ENCODE peak calls at places on chromosome 17, in four cellular contexts. One of them, this sample, is unnamed.

GRCh38 chr17:47987240-47987835 is 16.4 kb downstream of the CDK5RAP3 start:
- DNase-seq in astrocyte of the spinal cord: no peak
- DNase-seq in MM.1S: no peak
- DNase-seq in epithelial cell of esophagus: no peak
- DNase-seq in this sample: no peak

GRCh38 chr17:65173951-65174683 is 36.9 kb downstream of the RGS9 start:
- DNase-seq in epithelial cell of esophagus: no peak
- DNase-seq in astrocyte of the spinal cord: no peak
- DNase-seq in MM.1S: no peak
- DNase-seq in this sample: no peak

GRCh38 chr17:74862108-74862901 is 2.6 kb upstream of the GRIN2C start:
- DNase-seq in epithelial cell of esophagus: peak; percentile 23
- DNase-seq in astrocyte of the spinal cord: peak; percentile 33
- DNase-seq in MM.1S: peak; percentile 62
- DNase-seq in this sample: peak; percentile 86

GRCh38 chr17:78019367-78019975 is 61.0 kb downstream of the TNRC6C start:
- DNase-seq in MM.1S: peak; percentile 55
- DNase-seq in epithelial cell of esophagus: peak; percentile 57
- DNase-seq in astrocyte of the spinal cord: peak; percentile 66
- DNase-seq in this sample: no peak

GRCh38 chr17:66420961-66421371 is 118.6 kb downstream of the PRKCA start:
- DNase-seq in astrocyte of the spinal cord: peak; percentile 48
- DNase-seq in epithelial cell of esophagus: peak; percentile 66
- DNase-seq in MM.1S: no peak
- DNase-seq in this sample: peak; percentile 29

GRCh38 chr17:74330446-74330845 is 4.4 kb downstream of the KIF19 start:
- DNase-seq in epithelial cell of esophagus: no peak
- DNase-seq in astrocyte of the spinal cord: no peak
- DNase-seq in MM.1S: no peak
- DNase-seq in this sample: no peak

GRCh38 chr17:59498421-59499307 is 66.7 kb upstream of the DHX40 start:
- DNase-seq in astrocyte of the spinal cord: peak; percentile 14
- DNase-seq in epithelial cell of esophagus: no peak
- DNase-seq in MM.1S: no peak
- DNase-seq in this sample: no peak

GRCh38 chr17:64183815-64184397 is 54.0 kb upstream of the ERN1 start:
- DNase-seq in astrocyte of the spinal cord: peak; percentile 33
- DNase-seq in epithelial cell of esophagus: peak; percentile 26
- DNase-seq in MM.1S: no peak
- DNase-seq in this sample: no peak

GRCh38 chr17:61574542-61575351 is 16.3 kb downstream of the NACA2 start:
- DNase-seq in MM.1S: no peak
- DNase-seq in astrocyte of the spinal cord: peak; percentile 38
- DNase-seq in epithelial cell of esophagus: peak; percentile 70
- DNase-seq in this sample: no peak

GRCh38 chr17:44911133-44912001 is 3.9 kb downstream of the GFAP start:
- DNase-seq in astrocyte of the spinal cord: peak; percentile 32
- DNase-seq in epithelial cell of esophagus: peak; percentile 39
- DNase-seq in MM.1S: peak; percentile 32
- DNase-seq in this sample: peak; percentile 71

GRCh38 chr17:50620237-50620636 is 14.4 kb upstream of the ABCC3 start:
- DNase-seq in epithelial cell of esophagus: no peak
- DNase-seq in MM.1S: no peak
- DNase-seq in astrocyte of the spinal cord: no peak
- DNase-seq in this sample: no peak

GRCh38 chr17:47717261-47717697 is 15.8 kb upstream of the TBX21 start:
- DNase-seq in MM.1S: no peak
- DNase-seq in astrocyte of the spinal cord: no peak
- DNase-seq in epithelial cell of esophagus: no peak
- DNase-seq in this sample: no peak

GRCh38 chr17:83200231-83200699 is 120.9 kb downstream of the METRNL start:
- DNase-seq in astrocyte of the spinal cord: peak; percentile 52
- DNase-seq in epithelial cell of esophagus: no peak
- DNase-seq in MM.1S: peak; percentile 33
- DNase-seq in this sample: no peak

GRCh38 chr17:57086069-57086930 is 1.3 kb downstream of the AKAP1 start:
- DNase-seq in astrocyte of the spinal cord: no peak
- DNase-seq in MM.1S: peak; percentile 30
- DNase-seq in epithelial cell of esophagus: peak; percentile 57
- DNase-seq in this sample: peak; percentile 41

GRCh38 chr17:79905832-79906231 is 66.6 kb upstream of the CBX4 start:
- DNase-seq in MM.1S: no peak
- DNase-seq in epithelial cell of esophagus: no peak
- DNase-seq in astrocyte of the spinal cord: no peak
- DNase-seq in this sample: no peak

GRCh38 chr17:76417499-76418143 is 33.2 kb downstream of the SPHK1 start:
- DNase-seq in astrocyte of the spinal cord: no peak
- DNase-seq in MM.1S: no peak
- DNase-seq in epithelial cell of esophagus: no peak
- DNase-seq in this sample: no peak

GRCh38 chr17:81329279-81329926 is 34.3 kb upstream of the SLC38A10 start:
- DNase-seq in astrocyte of the spinal cord: peak; percentile 87
- DNase-seq in epithelial cell of esophagus: peak; percentile 99
- DNase-seq in MM.1S: peak; percentile 81
- DNase-seq in this sample: no peak

GRCh38 chr17:82935944-82936767 is 96.3 kb upstream of the ZNF750 start:
- DNase-seq in MM.1S: no peak
- DNase-seq in astrocyte of the spinal cord: no peak
- DNase-seq in epithelial cell of esophagus: no peak
- DNase-seq in this sample: no peak

DNA sequence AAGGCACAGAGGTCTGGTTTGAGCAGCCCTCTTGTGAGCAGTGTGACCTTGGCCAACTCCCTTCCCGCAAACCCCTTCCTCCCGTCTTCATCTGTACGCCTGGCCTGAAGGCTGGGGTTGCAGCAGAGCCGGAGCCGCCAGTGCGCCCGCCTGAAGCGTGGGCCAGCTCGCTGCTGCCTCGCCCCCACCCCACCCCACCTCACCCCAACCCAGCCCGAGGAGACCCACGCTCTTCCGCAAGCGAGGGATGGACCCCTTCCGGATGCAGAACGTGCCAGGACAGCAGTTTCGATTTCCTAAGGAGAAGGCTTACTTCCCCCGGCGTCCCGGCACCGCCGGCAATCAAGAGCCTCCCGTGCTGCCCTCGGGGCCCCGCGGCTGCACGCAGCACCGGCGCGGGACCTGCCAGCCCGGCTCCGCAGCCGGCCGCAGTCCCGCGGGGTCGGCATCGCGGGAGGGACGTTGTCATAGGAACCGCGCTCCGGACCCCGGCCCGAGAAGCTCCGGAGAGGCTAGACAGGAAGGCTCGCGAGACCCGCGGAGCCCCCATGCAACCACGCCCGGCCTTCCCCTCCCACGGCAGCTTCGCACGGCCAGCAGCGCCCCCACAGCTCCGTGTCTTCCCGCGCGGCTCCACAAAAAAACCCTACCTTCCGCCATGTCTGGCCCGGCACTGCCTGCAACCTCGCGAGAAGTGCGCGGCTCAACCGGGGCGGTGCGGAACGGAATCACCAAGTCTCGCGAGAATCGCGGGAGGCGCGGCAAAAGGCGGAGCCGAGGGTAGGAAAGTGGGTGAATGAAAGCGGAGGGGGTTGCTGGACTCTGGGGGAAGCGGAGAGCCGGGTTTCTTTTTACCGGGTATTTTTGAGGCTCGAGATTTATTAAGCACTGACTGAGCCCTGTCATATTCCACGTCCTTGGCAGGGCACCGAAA is at the start of gene ANKFY1:
- DNase-seq in epithelial cell of esophagus: peak; percentile 93
- DNase-seq in astrocyte of the spinal cord: peak; percentile 94
- DNase-seq in MM.1S: peak; percentile 96
- DNase-seq in this sample: peak; percentile 98
- TF ChIP-seq CTCF in epithelial cell of esophagus: no peak
- TF ChIP-seq CTCF in astrocyte of the spinal cord: peak; percentile 12
- TF ChIP-seq CTCF in MM.1S: no peak
- TF ChIP-seq CTCF in this sample: no peak

DNA sequence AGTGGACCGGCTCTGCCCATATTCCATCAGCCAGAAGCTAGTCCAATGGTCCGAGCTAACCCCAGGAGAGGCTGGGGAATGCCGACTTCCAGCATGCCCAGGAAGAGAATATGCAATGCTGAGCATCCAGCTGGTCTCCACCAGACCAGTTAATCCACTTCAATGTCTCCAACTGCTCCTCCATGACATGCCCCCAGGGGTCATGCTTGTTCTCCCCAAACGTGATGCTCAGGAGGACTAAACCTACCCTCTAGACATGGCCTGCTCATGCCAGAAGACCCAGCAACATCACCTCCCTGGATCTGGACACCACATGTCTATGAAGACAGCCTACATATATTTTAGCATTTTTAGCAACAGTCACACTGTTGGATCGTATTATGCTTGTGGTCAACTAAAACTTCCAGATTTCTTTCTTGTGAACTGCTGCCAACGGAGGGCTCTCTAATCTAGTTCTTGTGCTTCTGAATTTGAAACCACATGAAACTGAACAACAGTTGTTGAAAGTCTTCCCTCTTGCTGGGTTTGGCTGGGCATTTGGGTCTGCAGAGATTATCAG is 245.1 kb downstream of the SOX9 start:
- DNase-seq in epithelial cell of esophagus: no peak
- DNase-seq in MM.1S: no peak
- DNase-seq in astrocyte of the spinal cord: peak; percentile 70
- DNase-seq in this sample: no peak
- TF ChIP-seq CTCF in epithelial cell of esophagus: no peak
- TF ChIP-seq CTCF in MM.1S: no peak
- TF ChIP-seq CTCF in astrocyte of the spinal cord: no peak
- TF ChIP-seq CTCF in this sample: no peak

DNA sequence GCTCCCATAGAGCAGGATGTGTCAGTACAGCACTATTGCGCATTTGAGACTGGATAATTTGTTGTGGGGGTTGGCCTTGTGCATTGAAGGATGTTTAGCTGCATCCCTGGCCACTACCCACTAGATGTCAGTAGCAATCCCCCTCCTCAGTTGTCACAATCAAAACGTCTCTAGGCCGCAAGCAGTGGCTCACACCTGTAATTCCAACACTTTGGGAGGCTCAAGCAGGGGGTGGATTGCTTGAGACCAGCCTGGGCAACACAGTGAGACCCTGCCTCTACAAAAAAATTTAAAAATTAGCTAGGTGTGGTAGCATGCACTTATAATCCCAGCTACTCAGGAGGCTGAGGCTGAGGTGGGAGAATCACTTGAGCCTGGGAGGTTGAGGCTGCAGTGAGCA is 48.4 kb downstream of the CENPV start:
- DNase-seq in astrocyte of the spinal cord: no peak
- DNase-seq in MM.1S: no peak
- DNase-seq in epithelial cell of esophagus: peak; percentile 24
- DNase-seq in this sample: no peak
- TF ChIP-seq CTCF in astrocyte of the spinal cord: peak; percentile 71
- TF ChIP-seq CTCF in MM.1S: peak; percentile 21
- TF ChIP-seq CTCF in epithelial cell of esophagus: peak; percentile 46
- TF ChIP-seq CTCF in this sample: peak; percentile 41

DNA sequence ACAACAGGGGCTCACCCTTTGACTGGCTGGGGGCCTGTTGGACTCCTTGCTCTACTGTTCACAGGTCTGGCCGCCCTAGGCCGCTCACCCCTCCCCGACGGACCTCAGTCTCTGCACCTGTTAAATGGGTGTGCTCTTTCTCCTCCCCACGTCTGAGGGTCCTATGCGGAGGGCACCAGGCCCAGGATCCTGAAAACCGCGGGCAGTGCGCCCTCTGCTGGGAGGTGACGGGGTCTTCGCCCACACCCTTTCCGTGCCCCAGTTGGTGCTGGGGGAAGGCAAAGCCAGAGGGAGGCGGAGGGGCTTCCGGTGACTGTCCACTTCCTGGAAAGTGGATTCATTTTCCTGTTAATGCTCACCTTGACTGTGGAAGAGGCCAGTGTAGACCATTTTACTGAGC is 1010.9 kb downstream of the KCNJ18 start:
- DNase-seq in astrocyte of the spinal cord: no peak
- DNase-seq in MM.1S: no peak
- DNase-seq in epithelial cell of esophagus: no peak
- DNase-seq in this sample: no peak
- TF ChIP-seq CTCF in astrocyte of the spinal cord: no peak
- TF ChIP-seq CTCF in MM.1S: no peak
- TF ChIP-seq CTCF in epithelial cell of esophagus: no peak
- TF ChIP-seq CTCF in this sample: no peak

GRCh38 chr17:40111221-40112128 is 10.3 kb upstream of the MSL1 start:
- DNase-seq in epithelial cell of esophagus: peak; percentile 88
- DNase-seq in MM.1S: peak; percentile 88
- DNase-seq in astrocyte of the spinal cord: peak; percentile 91
- DNase-seq in this sample: peak; percentile 82

GRCh38 chr17:40107266-40107980 is 7.0 kb upstream of the NR1D1 start:
- DNase-seq in epithelial cell of esophagus: no peak
- DNase-seq in MM.1S: no peak
- DNase-seq in astrocyte of the spinal cord: no peak
- DNase-seq in this sample: no peak

GRCh38 chr17:40110026-40110425 is 9.6 kb upstream of the NR1D1 start:
- DNase-seq in astrocyte of the spinal cord: no peak
- DNase-seq in MM.1S: no peak
- DNase-seq in epithelial cell of esophagus: no peak
- DNase-seq in this sample: no peak

GRCh38 chr17:40110457-40110856 is 10.1 kb upstream of the NR1D1 start:
- DNase-seq in MM.1S: no peak
- DNase-seq in astrocyte of the spinal cord: no peak
- DNase-seq in epithelial cell of esophagus: no peak
- DNase-seq in this sample: no peak

GRCh38 chr17:40109471-40109824 is 9.1 kb upstream of the NR1D1 start:
- DNase-seq in epithelial cell of esophagus: peak; percentile 38
- DNase-seq in MM.1S: peak; percentile 26
- DNase-seq in astrocyte of the spinal cord: no peak
- DNase-seq in this sample: no peak
- TF ChIP-seq CTCF in epithelial cell of esophagus: no peak
- TF ChIP-seq CTCF in MM.1S: no peak
- TF ChIP-seq CTCF in astrocyte of the spinal cord: peak; percentile 21
- TF ChIP-seq CTCF in this sample: no peak

DNA sequence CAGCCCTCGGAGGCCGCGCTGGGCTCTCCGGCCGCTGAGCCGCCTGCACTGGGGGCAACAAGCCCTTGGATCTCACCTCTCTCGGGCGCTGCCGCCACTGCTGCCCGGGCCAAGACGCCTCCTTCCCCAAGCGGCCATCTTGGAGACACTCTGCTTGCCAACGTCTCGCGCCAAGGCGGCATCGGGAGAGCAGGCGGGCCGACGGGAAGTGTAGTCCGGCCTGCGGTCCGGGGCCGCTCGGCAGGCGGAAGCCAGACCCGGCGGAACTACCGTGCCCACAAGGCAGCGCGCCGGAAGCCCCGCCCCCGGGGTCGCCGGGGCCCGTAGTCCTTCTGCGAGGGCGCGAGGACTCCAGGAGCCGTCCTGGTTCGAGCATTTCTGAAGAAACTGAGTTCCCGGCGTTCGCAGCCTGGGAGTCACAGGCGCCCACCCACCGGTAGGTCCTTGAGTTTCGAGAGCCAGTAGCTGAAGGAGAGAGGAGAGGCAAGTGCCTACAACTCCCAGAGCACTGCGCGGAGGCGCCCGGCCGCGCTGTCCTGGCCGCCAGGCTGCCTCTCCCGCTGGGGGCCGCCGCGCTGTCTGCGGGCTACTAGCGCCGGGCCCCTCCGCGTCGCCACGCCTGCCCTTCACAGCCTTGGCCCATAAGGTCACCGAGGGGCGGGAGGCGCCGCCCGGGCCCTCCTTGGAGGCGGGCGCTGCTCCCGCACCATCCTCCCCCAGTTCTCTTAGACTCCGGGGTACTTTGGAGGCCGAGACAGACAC is at the start of gene TMEM11:
- DNase-seq in astrocyte of the spinal cord: peak; percentile 96
- DNase-seq in epithelial cell of esophagus: peak; percentile 98
- DNase-seq in MM.1S: peak; percentile 97
- DNase-seq in this sample: peak; percentile 99
- TF ChIP-seq CTCF in astrocyte of the spinal cord: peak; percentile 0
- TF ChIP-seq CTCF in epithelial cell of esophagus: no peak
- TF ChIP-seq CTCF in MM.1S: peak; percentile 18
- TF ChIP-seq CTCF in this sample: no peak

GRCh38 chr17:37489197-37490001 is at the start of gene DUSP14:
- DNase-seq in MM.1S: peak; percentile 90
- DNase-seq in epithelial cell of esophagus: peak; percentile 82
- DNase-seq in astrocyte of the spinal cord: peak; percentile 66
- DNase-seq in this sample: peak; percentile 99
- TF ChIP-seq CTCF in MM.1S: no peak
- TF ChIP-seq CTCF in epithelial cell of esophagus: no peak
- TF ChIP-seq CTCF in astrocyte of the spinal cord: no peak
- TF ChIP-seq CTCF in this sample: no peak